ENCODE peak calls at places on chromosomes 6 and 20, in seven cellular contexts. Y is CD4-positive, alpha-beta T cell; M is adrenal gland; S is fibroblast of pulmonary artery; V is activated gamma-delta T cell treated with Interleukin-2 at 50 U/mL for 16 hours; H is T-cell; E is GM12891. O is an unnamed sample.

GRCh38 chr6:80209434-80209833 is 103.0 kb downstream of the BCKDHB start:
- DNase-seq in E (no peak), S (no peak), H (no peak), M (no peak), Y (no peak), V (no peak), O (no peak)

GRCh38 chr6:115891111-115891669 is 169.5 kb downstream of the FRK start:
- DNase-seq in V (no peak), Y (no peak), S (peak; percentile 4), E (no peak), H (no peak), M (no peak), O (no peak)

GRCh38 chr20:7736336-7736735 is 203.9 kb downstream of the HAO1 start:
- DNase-seq in E (no peak), S (peak; percentile 87), Y (no peak), V (no peak), H (no peak), M (no peak), O (peak; percentile 67)

GRCh38 chr20:63484236-63484635 is 11.8 kb upstream of the KCNQ2 start:
- DNase-seq in M (no peak), H (no peak), S (no peak), E (no peak), V (no peak), Y (no peak), O (no peak)

GRCh38 chr6:91476000-91476399 is 889.1 kb upstream of the MAP3K7 start:
- DNase-seq in V (no peak), S (peak; percentile 22), M (peak; percentile 38), H (no peak), E (peak; percentile 6), Y (no peak), O (peak; percentile 74)

GRCh38 chr6:87344513-87344912 is at the start of gene C6orf163:
- DNase-seq in E (no peak), S (no peak), V (no peak), H (no peak), Y (no peak), M (no peak), O (no peak)

GRCh38 chr6:24990227-24990843 is 54.6 kb upstream of the RIPOR2 start:
- DNase-seq in H (no peak), V (no peak), E (no peak), Y (no peak), M (no peak), S (peak; percentile 70), O (peak; percentile 23)

GRCh38 chr6:100892693-100893092 is 11.6 kb upstream of the ASCC3 start:
- DNase-seq in V (no peak), S (no peak), Y (no peak), M (no peak), H (no peak), E (no peak), O (no peak)

GRCh38 chr20:47502801-47503239 is 1.1 kb downstream of the NCOA3 start:
- DNase-seq in M (no peak), E (no peak), S (peak; percentile 61), Y (no peak), V (no peak), H (peak; percentile 24), O (peak; percentile 58)

GRCh38 chr20:38303908-38304379 is at the start of gene BPI:
- DNase-seq in M (no peak), H (no peak), E (no peak), V (no peak), S (no peak), Y (no peak), O (no peak)

GRCh38 chr6:158667360-158667981 is 17.6 kb downstream of the SYTL3 start:
- DNase-seq in E (no peak), Y (no peak), H (no peak), S (no peak), M (no peak), V (no peak), O (no peak)

GRCh38 chr6:14452567-14453527 is 335.3 kb downstream of the CD83 start:
- DNase-seq in M (no peak), Y (peak; percentile 14), V (peak; percentile 39), S (no peak), E (peak; percentile 15), H (peak; percentile 30), O (no peak)

O was measured in endothelial cell of umbilical vein.